ENCODE peak calls at places on chromosome 9, in six cellular contexts. K, L, D, C, V and G are unnamed samples.

GRCh38 chr9:636931-637591 is 204.4 kb upstream of the DMRT1 start:
- DNase-seq in K (no peak), L (no peak), D (no peak), C (no peak), V (no peak), G (no peak)

GRCh38 chr9:33510264-33511183 is 13.5 kb upstream of the ANKRD18B start:
- DNase-seq in K (peak; percentile 67), L (peak; percentile 82), D (no peak), C (peak; percentile 77), V (peak; percentile 69), G (peak; percentile 58)

GRCh38 chr9:79988126-79988525 is 416.4 kb downstream of the TLE4 start:
- DNase-seq in K (no peak), L (no peak), D (no peak), C (no peak), V (no peak), G (no peak)

GRCh38 chr9:37542895-37543294 is 33.3 kb downstream of the FBXO10 start:
- DNase-seq in K (no peak), L (no peak), D (no peak), C (no peak), V (no peak), G (no peak)

GRCh38 chr9:129231022-129231739 is 53.1 kb upstream of the IER5L start:
- DNase-seq in K (no peak), L (no peak), D (no peak), C (no peak), V (peak; percentile 22), G (no peak)

GRCh38 chr9:115018547-115019435 is 88.4 kb upstream of the TNFSF8 start:
- DNase-seq in K (no peak), L (peak; percentile 85), D (no peak), C (no peak), V (no peak), G (no peak)

GRCh38 chr9:134325096-134325812 is 1.0 kb upstream of the RXRA start:
- DNase-seq in K (no peak), L (peak; percentile 82), D (no peak), C (no peak), V (peak; percentile 61), G (peak; percentile 89)

GRCh38 chr9:27467486-27467885 is 56.6 kb upstream of the IFNK start:
- DNase-seq in K (no peak), L (no peak), D (no peak), C (no peak), V (no peak), G (no peak)

GRCh38 chr9:70406446-70406862 is 8.0 kb downstream of the KLF9 start:
- DNase-seq in K (no peak), L (peak; percentile 45), D (no peak), C (no peak), V (no peak), G (no peak)

GRCh38 chr9:93280661-93281259 is 96.8 kb downstream of the WNK2 start:
- DNase-seq in K (no peak), L (no peak), D (no peak), C (no peak), V (no peak), G (no peak)

GRCh38 chr9:94086961-94087360 is 2.7 kb downstream of the PTPDC1 start:
- DNase-seq in K (no peak), L (no peak), D (no peak), C (no peak), V (no peak), G (no peak)

GRCh38 chr9:76898786-76899185 is 7.1 kb downstream of the PRUNE2 start:
- DNase-seq in K (no peak), L (no peak), D (no peak), C (no peak), V (no peak), G (no peak)
- H3K4me3 ChIP-seq in K (no peak overlapping the region), L (no peak overlapping the region), D (peak overlapping the region; percentile 27), C (no peak overlapping the region), V (no peak overlapping the region), G (no peak overlapping the region)

GRCh38 chr9:110455860-110456259 is 118.2 kb upstream of the TXNDC8 start:
- DNase-seq in K (no peak), L (no peak), D (no peak), C (no peak), V (no peak), G (no peak)

GRCh38 chr9:110452227-110452801 is 114.7 kb upstream of the TXNDC8 start:
- DNase-seq in K (no peak), L (peak; percentile 19), D (no peak), C (peak; percentile 17), V (no peak), G (no peak)

GRCh38 chr9:110457245-110457644 is 119.6 kb upstream of the TXNDC8 start:
- DNase-seq in K (no peak), L (no peak), D (no peak), C (no peak), V (no peak), G (no peak)
- H3K36me3 ChIP-seq in K (no peaks in the 10 kb centered on the region), L (peaks cover 53% of the 10 kb centered on the region), D (no peaks in the 10 kb centered on the region), C (no peaks in the 10 kb centered on the region), V (no peaks in the 10 kb centered on the region), G (no peaks in the 10 kb centered on the region)

GRCh38 chr9:127916665-127917581 is at the start of gene ST6GALNAC4:
- DNase-seq in K (peak; percentile 95), L (peak; percentile 98), D (peak; percentile 39), C (peak; percentile 93), V (peak; percentile 94), G (peak; percentile 100)

GRCh38 chr9:127919253-127919815 is 2.5 kb upstream of the ST6GALNAC4 start:
- DNase-seq in K (peak; percentile 98), L (peak; percentile 100), D (no peak), C (no peak), V (peak; percentile 94), G (no peak)

GRCh38 chr9:127918201-127919107 is 1.6 kb upstream of the ST6GALNAC4 start:
- DNase-seq in K (no peak), L (peak; percentile 72), D (no peak), C (no peak), V (no peak), G (peak; percentile 80)

GRCh38 chr9:127915801-127916664 is 808 bp downstream of the ST6GALNAC4 start:
- DNase-seq in K (no peak), L (peak; percentile 34), D (no peak), C (no peak), V (no peak), G (peak; percentile 65)

GRCh38 chr9:127917603-127918002 is 762 bp upstream of the ST6GALNAC4 start:
- DNase-seq in K (no peak), L (no peak), D (no peak), C (no peak), V (no peak), G (no peak)
- H3K4me3 ChIP-seq in K (no peak overlapping the region), L (no peak overlapping the region), D (peak overlapping the region; percentile 81), C (peak overlapping the region; percentile 74), V (no peak overlapping the region), G (no peak overlapping the region)

DNA sequence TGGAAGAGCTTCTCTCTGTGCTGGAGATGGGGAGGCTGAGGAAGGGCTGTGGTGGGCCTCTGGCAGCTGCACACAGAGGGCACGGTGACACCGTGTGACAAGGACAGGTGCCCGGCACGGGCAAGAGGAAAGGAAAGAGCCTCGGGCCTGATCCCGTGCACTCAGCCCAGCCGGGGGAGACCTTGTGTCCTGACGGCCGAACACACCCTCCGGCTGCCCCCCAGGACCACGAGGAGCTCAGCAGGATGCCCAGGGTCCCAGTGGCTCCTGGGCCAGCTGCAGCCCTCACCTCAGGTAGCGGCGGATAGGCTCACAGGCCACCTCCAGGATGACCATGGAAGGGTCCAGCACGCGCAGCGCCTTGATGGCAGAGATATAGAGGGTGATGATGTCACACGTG is 5.5 kb downstream of the ANAPC2 start:
- DNase-seq in K (no peak), L (no peak), D (no peak), C (no peak), V (no peak), G (no peak)
- H3K36me3 ChIP-seq in K (peaks cover 62% of the 10 kb centered on the region), L (no peaks in the 10 kb centered on the region), D (peaks cover 97% of the 10 kb centered on the region), C (peaks cover 7% of the 10 kb centered on the region), V (peaks cover 11% of the 10 kb centered on the region), G (peaks cover 9% of the 10 kb centered on the region)

GRCh38 chr9:16267336-16268036 is 603.0 kb downstream of the BNC2 start:
- DNase-seq in K (no peak), L (peak; percentile 55), D (no peak), C (no peak), V (no peak), G (no peak)

GRCh38 chr9:16265671-16266070 is 604.8 kb downstream of the BNC2 start:
- DNase-seq in K (no peak), L (no peak), D (no peak), C (no peak), V (no peak), G (no peak)

GRCh38 chr9:16271967-16272366 is 598.5 kb downstream of the BNC2 start:
- DNase-seq in K (no peak), L (no peak), D (no peak), C (no peak), V (no peak), G (no peak)

GRCh38 chr9:16266648-16267276 is 603.7 kb downstream of the BNC2 start:
- DNase-seq in K (no peak), L (no peak), D (no peak), C (no peak), V (no peak), G (peak; percentile 75)

GRCh38 chr9:16268037-16269010 is 602.1 kb downstream of the BNC2 start:
- DNase-seq in K (no peak), L (peak; percentile 60), D (no peak), C (no peak), V (no peak), G (no peak)
- H3K4me3 ChIP-seq in K (peak overlapping the region; percentile 30), L (peak overlapping the region; percentile 73), D (peak overlapping the region; percentile 49), C (no peak overlapping the region), V (no peak overlapping the region), G (no peak overlapping the region)

GRCh38 chr9:98873535-98874432 is 66.3 kb downstream of the GALNT12 start:
- DNase-seq in K (peak; percentile 56), L (peak; percentile 79), D (no peak), C (no peak), V (peak; percentile 74), G (no peak)

GRCh38 chr9:98879094-98879957 is 64.4 kb upstream of the COL15A1 start:
- DNase-seq in K (no peak), L (peak; percentile 73), D (no peak), C (no peak), V (no peak), G (no peak)

GRCh38 chr9:98874721-98875255 is 67.3 kb downstream of the GALNT12 start:
- DNase-seq in K (peak; percentile 53), L (no peak), D (no peak), C (no peak), V (no peak), G (no peak)

GRCh38 chr9:98877211-98877730 is 66.4 kb upstream of the COL15A1 start:
- DNase-seq in K (peak; percentile 28), L (no peak), D (no peak), C (no peak), V (no peak), G (no peak)

GRCh38 chr9:98875536-98875935 is 68.1 kb downstream of the GALNT12 start:
- DNase-seq in K (peak; percentile 28), L (no peak), D (no peak), C (no peak), V (no peak), G (no peak)
- H3K36me3 ChIP-seq in K (no peaks in the 10 kb centered on the region), L (no peaks in the 10 kb centered on the region), D (no peaks in the 10 kb centered on the region), C (no peaks in the 10 kb centered on the region), V (no peaks in the 10 kb centered on the region), G (no peaks in the 10 kb centered on the region)

DNA sequence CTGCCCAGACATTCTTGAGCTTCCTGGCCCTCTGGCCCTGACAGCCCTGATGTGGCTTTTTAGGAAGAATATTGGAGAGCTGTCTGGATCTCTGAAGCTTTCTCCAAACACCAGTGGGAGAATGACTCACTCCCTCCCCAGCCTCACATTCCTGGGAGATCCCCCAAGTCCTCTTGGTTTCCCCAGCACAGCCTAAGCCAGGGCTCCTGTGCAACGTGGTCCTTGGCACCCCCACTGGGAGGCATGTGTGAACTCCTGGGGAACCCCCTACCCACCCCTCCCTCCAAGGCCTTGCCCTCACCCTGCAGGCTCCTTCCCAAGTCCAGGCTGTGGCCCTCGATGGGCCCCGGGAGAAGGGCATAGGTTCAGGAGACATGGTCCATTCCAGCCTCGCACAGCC is 12.7 kb downstream of the GLIPR2 start:
- DNase-seq in K (no peak), L (peak; percentile 69), D (no peak), C (no peak), V (peak; percentile 44), G (peak; percentile 32)
- H3K4me3 ChIP-seq in K (no peak overlapping the region), L (peak overlapping the region; percentile 21), D (no peak overlapping the region), C (no peak overlapping the region), V (no peak overlapping the region), G (no peak overlapping the region)